ENCODE peak calls at places on chromosome 21, in seven cellular contexts. U is GM12891, Q is GM12892, S is SK-N-SH, F is H1, N is GM12878, T is HepG2. I is an unnamed sample.

GRCh38 chr21:39915881-39916280 is 48.6 kb downstream of the PCP4 start:
- DNase-seq in U (no peak), Q (no peak), S (no peak), F (no peak), N (no peak), T (no peak), I (no peak)

GRCh38 chr21:27060190-27060589 is 93.3 kb upstream of the ADAMTS5 start:
- DNase-seq in U (no peak), Q (no peak), S (no peak), F (no peak), N (no peak), T (no peak), I (no peak)

GRCh38 chr21:28834335-28835238 is 158.1 kb downstream of the LTN1 start:
- DNase-seq in U (no peak), Q (no peak), S (no peak), F (no peak), N (no peak), T (no peak), I (no peak)

GRCh38 chr21:14713109-14713508 is 167.0 kb upstream of the SAMSN1 start:
- DNase-seq in U (no peak), Q (no peak), S (no peak), F (no peak), N (no peak), T (no peak), I (no peak)

GRCh38 chr21:36976882-36977651 is 10.6 kb upstream of the HLCS start:
- DNase-seq in U (no peak), Q (no peak), S (peak; percentile 79), F (peak; percentile 58), N (peak; percentile 59), T (peak; percentile 87), I (peak; percentile 61)

GRCh38 chr21:29529139-29529538 is 230.4 kb downstream of the BACH1 start:
- DNase-seq in U (no peak), Q (no peak), S (no peak), F (no peak), N (no peak), T (no peak), I (no peak)

GRCh38 chr21:38819719-38820147 is 14.0 kb downstream of the ETS2 start:
- DNase-seq in U (no peak), Q (no peak), S (no peak), F (no peak), N (no peak), T (no peak), I (no peak)

GRCh38 chr21:31515253-31515652 is 144.2 kb upstream of the SOD1 start:
- DNase-seq in U (no peak), Q (no peak), S (no peak), F (no peak), N (no peak), T (no peak), I (no peak)

GRCh38 chr21:40445349-40445921 is 401.5 kb downstream of the DSCAM start:
- DNase-seq in U (no peak), Q (no peak), S (peak; percentile 43), F (no peak), N (no peak), T (no peak), I (no peak)

GRCh38 chr21:29501451-29501850 is 202.7 kb downstream of the BACH1 start:
- DNase-seq in U (no peak), Q (no peak), S (no peak), F (no peak), N (no peak), T (no peak), I (no peak)

GRCh38 chr21:35924714-35925301 is 135.5 kb downstream of the SETD4 start:
- DNase-seq in U (no peak), Q (no peak), S (no peak), F (no peak), N (no peak), T (no peak), I (peak; percentile 23)

GRCh38 chr21:43364851-43365424 is 62.0 kb downstream of the SIK1 start:
- DNase-seq in U (no peak), Q (no peak), S (no peak), F (no peak), N (no peak), T (peak; percentile 72), I (no peak)
- TF ChIP-seq TAF1 in U (no peak), Q (no peak), S (no peak), F (no peak), N (no peak), T (no peak), I (no peak)

GRCh38 chr21:44579056-44579832 is 1.2 kb downstream of the KRTAP10-5 start:
- DNase-seq in U (no peak), Q (no peak), S (no peak), F (peak; percentile 45), N (no peak), T (no peak), I (no peak)
- TF ChIP-seq TAF1 in U (no peak), Q (no peak), S (no peak), F (no peak), N (no peak), T (no peak), I (no peak)

GRCh38 chr21:25691931-25692330 is 42.8 kb downstream of the ATP5PF start:
- DNase-seq in U (no peak), Q (no peak), S (no peak), F (no peak), N (no peak), T (no peak), I (no peak)
- TF ChIP-seq TAF1 in U (no peak), Q (no peak), S (no peak), F (no peak), N (no peak), T (no peak), I (no peak)

GRCh38 chr21:19922122-19922521 is 1076.1 kb upstream of the NCAM2 start:
- DNase-seq in U (no peak), Q (no peak), S (no peak), F (no peak), N (no peak), T (no peak), I (no peak)
- TF ChIP-seq TAF1 in U (no peak), Q (no peak), S (no peak), F (no peak), N (no peak), T (no peak), I (no peak)

GRCh38 chr21:43370091-43370658 is 56.8 kb downstream of the SIK1 start:
- DNase-seq in U (no peak), Q (no peak), S (no peak), F (no peak), N (no peak), T (no peak), I (no peak)
- TF ChIP-seq TAF1 in U (no peak), Q (no peak), S (no peak), F (no peak), N (no peak), T (no peak), I (no peak)

GRCh38 chr21:32576011-32576410 is 9.3 kb downstream of the TCP10L start:
- DNase-seq in U (no peak), Q (no peak), S (no peak), F (no peak), N (no peak), T (no peak), I (no peak)
- TF ChIP-seq TAF1 in U (no peak), Q (no peak), S (no peak), F (no peak), N (no peak), T (no peak), I (no peak)

GRCh38 chr21:46411691-46412090 is 47.0 kb upstream of the DIP2A start:
- DNase-seq in U (no peak), Q (no peak), S (no peak), F (no peak), N (no peak), T (no peak), I (no peak)
- TF ChIP-seq TAF1 in U (no peak), Q (no peak), S (no peak), F (no peak), N (no peak), T (no peak), I (no peak)

DNA sequence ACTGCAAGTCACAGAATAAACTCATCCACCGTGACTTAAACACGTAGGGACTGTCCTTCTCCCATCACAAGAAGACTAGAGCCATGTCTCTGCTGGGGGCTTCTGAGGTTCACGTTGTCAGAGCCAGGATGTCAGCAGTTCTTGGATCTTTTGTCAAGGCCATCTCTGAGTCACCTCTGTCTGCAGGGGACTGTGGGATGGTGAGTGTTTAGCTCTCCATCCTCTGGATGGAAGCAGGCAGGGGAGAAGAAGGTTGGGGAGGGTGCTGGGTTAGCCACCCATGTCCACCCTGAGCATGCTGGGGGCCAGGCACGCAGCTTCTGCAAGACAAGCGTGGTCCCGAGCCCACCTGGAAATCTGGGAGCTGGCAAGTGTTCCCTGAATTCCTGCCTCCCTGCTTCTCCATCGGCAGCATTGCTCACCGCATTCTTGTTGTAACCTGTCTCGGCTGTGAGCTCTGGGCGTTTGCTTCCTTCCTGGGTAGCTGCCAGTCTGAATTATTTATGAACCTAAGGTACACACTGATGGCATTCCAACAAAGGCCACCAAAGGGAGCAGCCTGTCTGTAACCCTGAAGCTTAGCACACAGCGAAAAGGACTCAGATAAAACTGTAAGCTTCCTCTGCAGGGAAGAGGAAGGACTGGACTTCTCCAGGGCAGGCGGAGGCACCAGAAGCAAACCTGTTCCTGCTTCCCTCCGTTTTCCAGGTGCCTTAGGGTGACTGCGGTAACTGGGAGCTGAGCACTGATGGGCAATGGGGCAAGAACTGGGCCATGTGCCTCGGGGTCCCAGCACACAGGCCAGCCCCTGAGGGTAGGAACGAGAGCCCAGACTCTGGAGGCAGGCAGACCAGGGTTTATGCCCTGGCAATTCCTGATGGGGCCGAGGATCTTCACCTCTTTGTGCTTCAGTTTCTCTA is 88.6 kb downstream of the RIPK4 start:
- DNase-seq in U (no peak), Q (no peak), S (no peak), F (no peak), N (no peak), T (peak; percentile 89), I (no peak)
- TF ChIP-seq TAF1 in U (no peak), Q (no peak), S (no peak), F (no peak), N (no peak), T (no peak), I (no peak)

I was measured in K562.